ENCODE peak calls at places on chromosomes 6 and 20, in seven cellular contexts. U is OCI-LY7, S is tibial nerve, N is ovary, E is suprapubic skin, D is psoas muscle, W is breast epithelium. B is an unnamed sample.
A peak's percentile ranks its signal among the peaks of the same experiment; 100 is the strongest.

GRCh38 chr20:48198951-48199431 is 413.7 kb upstream of the SULF2 start:
- DNase-seq in E (no peak), D (peak; percentile 8), S (no peak), U (no peak), N (no peak), W (no peak), B (no peak)

GRCh38 chr20:35556871-35557270 is 15.0 kb downstream of the ERGIC3 start:
- DNase-seq in N (no peak), D (no peak), W (no peak), S (no peak), U (no peak), E (no peak), B (no peak)

GRCh38 chr20:51334609-51335008 is 207.9 kb downstream of the NFATC2 start:
- DNase-seq in E (no peak), U (no peak), S (no peak), D (no peak), W (no peak), N (no peak), B (no peak)

GRCh38 chr20:47622118-47622665 is 120.5 kb downstream of the NCOA3 start:
- DNase-seq in E (no peak), D (no peak), W (no peak), N (no peak), U (no peak), S (no peak), B (no peak)

GRCh38 chr20:56373942-56374341 is 15.2 kb downstream of the FAM210B start:
- DNase-seq in N (no peak), W (no peak), E (no peak), U (no peak), S (no peak), D (no peak), B (no peak)

GRCh38 chr20:14142964-14143627 is 147.8 kb downstream of the MACROD2 start:
- DNase-seq in N (no peak), W (no peak), U (no peak), D (no peak), S (no peak), E (no peak), B (no peak)

GRCh38 chr20:24379116-24379927 is 90.1 kb upstream of the SYNDIG1 start:
- DNase-seq in U (no peak), N (no peak), E (no peak), W (no peak), S (no peak), D (peak; percentile 73), B (no peak)

GRCh38 chr6:37988131-37988530 is 168.6 kb downstream of the ZFAND3 start:
- DNase-seq in E (no peak), W (no peak), U (no peak), D (no peak), S (no peak), N (no peak), B (no peak)

GRCh38 chr20:3088031-3088430 is 3.5 kb upstream of the AVP start:
- DNase-seq in S (no peak), N (no peak), W (no peak), U (no peak), E (no peak), D (no peak), B (no peak)

GRCh38 chr6:141421378-141421777 is 711.3 kb upstream of the GJE1 start:
- DNase-seq in N (no peak), S (no peak), E (no peak), W (no peak), D (no peak), U (no peak), B (no peak)

GRCh38 chr20:53080969-53081871 is 109.1 kb downstream of the TSHZ2 start:
- DNase-seq in W (peak; percentile 61), S (no peak), E (no peak), N (peak; percentile 24), U (peak; percentile 18), D (no peak), B (no peak)

GRCh38 chr6:44028767-44029166 is 98.5 kb downstream of the MRPL14 start:
- DNase-seq in W (no peak), D (no peak), E (peak; percentile 24), U (no peak), S (no peak), N (no peak), B (no peak)

GRCh38 chr6:36759177-36759757 is 61.6 kb downstream of the RAB44 start:
- DNase-seq in E (peak; percentile 87), S (peak; percentile 67), U (peak; percentile 84), W (peak; percentile 73), D (peak; percentile 91), N (peak; percentile 84), B (peak; percentile 76)

GRCh38 chr6:27157461-27158315 is 89.8 kb upstream of the PRSS16 start:
- DNase-seq in W (peak; percentile 67), S (peak; percentile 55), E (no peak), D (peak; percentile 74), U (peak; percentile 61), N (peak; percentile 85), B (peak; percentile 78)

GRCh38 chr6:18584372-18584771 is 197.2 kb downstream of the RNF144B start:
- DNase-seq in W (no peak), D (no peak), E (no peak), S (no peak), U (no peak), N (no peak), B (no peak)

GRCh38 chr6:161101517-161101916 is 109.9 kb downstream of the MAP3K4 start:
- DNase-seq in S (no peak), W (no peak), E (no peak), U (peak; percentile 10), N (no peak), D (no peak), B (no peak)

GRCh38 chr6:149129401-149130077 is 188.0 kb upstream of the TAB2 start:
- DNase-seq in E (no peak), W (peak; percentile 27), U (no peak), N (no peak), S (peak; percentile 28), D (no peak), B (no peak)

GRCh38 chr6:19892250-19892649 is 55.1 kb downstream of the ID4 start:
- DNase-seq in D (no peak), W (peak; percentile 96), E (peak; percentile 84), N (no peak), U (no peak), S (no peak), B (no peak)

GRCh38 chr6:109672204-109672603 is 18.8 kb downstream of the AK9 start:
- DNase-seq in N (no peak), W (no peak), S (no peak), E (no peak), U (no peak), D (no peak), B (no peak)

GRCh38 chr6:138004423-138005287 is 102.6 kb downstream of the PERP start:
- DNase-seq in N (no peak), S (no peak), D (no peak), E (no peak), W (no peak), U (peak; percentile 61), B (no peak)

GRCh38 chr6:3063733-3064700 is 4.3 kb upstream of the RIPK1 start:
- DNase-seq in N (peak; percentile 94), S (peak; percentile 89), D (peak; percentile 97), E (peak; percentile 97), U (peak; percentile 64), W (peak; percentile 90), B (peak; percentile 86)

GRCh38 chr20:58792426-58792825 is 58.3 kb downstream of the GNAS-AS1 start:
- DNase-seq in U (no peak), N (no peak), D (no peak), E (no peak), W (no peak), S (no peak), B (no peak)
- H3K4me1 ChIP-seq in U (no peaks in the 10 kb centered on the region), N (no peaks in the 10 kb centered on the region), D (no peaks in the 10 kb centered on the region), E (no peaks in the 10 kb centered on the region), W (no peaks in the 10 kb centered on the region), S (no peaks in the 10 kb centered on the region), B (no peaks in the 10 kb centered on the region)

GRCh38 chr6:11097476-11097875 is 3.8 kb downstream of the SMIM13 start:
- DNase-seq in S (no peak), D (no peak), U (no peak), N (no peak), E (no peak), W (no peak), B (no peak)

GRCh38 chr6:11093591-11094410 is at the start of gene SMIM13:
- DNase-seq in N (peak; percentile 97), D (peak; percentile 99), E (peak; percentile 98), U (peak; percentile 97), S (peak; percentile 93), W (peak; percentile 95), B (peak; percentile 91)

GRCh38 chr6:11098009-11098408 is 4.4 kb downstream of the SMIM13 start:
- DNase-seq in W (no peak), E (no peak), D (no peak), N (no peak), S (no peak), U (no peak), B (no peak)

GRCh38 chr6:11094411-11094851 is 797 bp downstream of the SMIM13 start:
- DNase-seq in S (no peak), D (peak; percentile 69), U (peak; percentile 74), W (peak; percentile 20), N (peak; percentile 28), E (peak; percentile 70), B (peak; percentile 17)

DNA sequence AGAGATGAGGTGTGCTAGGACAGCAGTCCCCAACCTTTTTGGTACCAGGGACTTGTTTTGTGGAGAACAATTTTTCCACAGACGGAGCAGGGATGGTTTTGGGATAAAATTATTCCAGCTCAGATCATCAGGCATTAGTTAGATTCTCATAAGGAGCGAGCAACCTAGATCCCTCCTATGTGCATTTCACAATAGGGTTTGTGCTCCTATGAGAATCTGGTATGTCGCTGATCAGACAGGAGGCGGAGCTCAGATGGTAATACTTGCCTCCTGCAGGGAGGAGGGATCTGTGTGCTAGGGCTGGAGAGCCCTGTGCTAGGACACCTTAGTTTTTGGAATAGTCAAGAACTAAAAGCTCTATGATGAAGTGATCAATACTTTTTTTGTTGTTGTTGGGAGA is 2.5 kb downstream of the SMIM13 start:
- DNase-seq in D (no peak), U (peak; percentile 55), W (peak; percentile 26), N (no peak), S (no peak), E (no peak), B (no peak)
- H3K4me3 ChIP-seq in D (no peak overlapping the region), U (peak overlapping the region; percentile 72), W (no peak overlapping the region), N (no peak overlapping the region), S (no peak overlapping the region), E (peak overlapping the region; percentile 97), B (no peak overlapping the region)

DNA sequence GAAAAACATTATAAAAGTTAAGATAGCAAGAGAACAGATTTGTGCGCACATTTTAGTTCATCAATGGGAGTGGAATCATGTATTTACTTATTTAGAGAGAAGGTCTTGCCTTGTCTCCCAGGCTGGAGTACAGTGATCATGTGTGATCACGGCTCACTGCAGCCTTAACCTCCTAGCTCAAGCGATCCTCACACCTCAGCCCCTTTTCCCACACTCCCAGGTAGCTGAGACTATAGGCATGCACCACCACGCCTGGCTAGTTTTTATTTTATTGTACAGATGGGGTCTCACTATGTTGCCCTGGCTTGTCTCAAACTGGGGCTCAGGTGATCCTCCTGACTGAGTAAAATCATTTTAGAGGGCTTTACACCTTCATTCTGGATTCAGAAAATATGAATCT is 72.3 kb upstream of the ADGRF1 start:
- DNase-seq in W (no peak), S (no peak), D (no peak), N (no peak), E (no peak), U (no peak), B (no peak)
- H3K4me1 ChIP-seq in W (no peaks in the 10 kb centered on the region), S (no peaks in the 10 kb centered on the region), D (no peaks in the 10 kb centered on the region), N (no peaks in the 10 kb centered on the region), E (no peaks in the 10 kb centered on the region), U (no peaks in the 10 kb centered on the region), B (no peaks in the 10 kb centered on the region)

DNA sequence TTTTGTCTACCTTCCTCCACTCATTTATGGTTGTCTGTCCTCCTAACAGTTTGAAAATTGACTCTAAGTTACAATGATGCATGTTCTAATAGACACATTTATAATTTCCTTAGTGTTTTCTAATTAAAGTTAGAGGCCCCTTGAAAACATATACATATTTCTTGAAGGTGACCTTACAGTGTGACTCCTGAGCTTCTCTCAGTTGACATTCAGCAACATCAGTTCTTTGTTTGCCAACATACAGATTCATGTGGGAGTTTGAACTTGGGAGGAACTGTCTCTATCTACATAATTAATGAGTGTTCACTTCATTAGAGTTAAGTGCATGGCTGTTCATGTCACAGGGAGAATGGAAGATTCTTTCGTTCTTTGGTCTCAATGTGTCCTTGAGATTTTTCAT is 658.2 kb downstream of the GRIK2 start:
- DNase-seq in E (no peak), S (no peak), W (no peak), U (no peak), D (no peak), N (no peak), B (no peak)
- H3K4me3 ChIP-seq in E (no peak overlapping the region), S (no peak overlapping the region), W (no peak overlapping the region), U (no peak overlapping the region), D (no peak overlapping the region), N (no peak overlapping the region), B (no peak overlapping the region)